ENCODE peak calls at places on chromosomes 5 and 9, in seven cellular contexts. E is pancreas; S is CD8-positive, alpha-beta T cell; T is stomach; B is colonic mucosa; M is choroid plexus epithelial cell; R is heart left ventricle. P is an unnamed sample.

GRCh38 chr9:135976531-135976930 is 15.4 kb upstream of the UBAC1 start:
- DNase-seq in E (no peak), S (no peak), T (no peak), B (no peak), M (no peak), R (no peak), P (no peak)

GRCh38 chr5:172144931-172145869 is 42.8 kb downstream of the STK10 start:
- DNase-seq in E (peak), S (no peak), T (no peak), B (no peak), M (no peak), R (no peak), P (no peak)

GRCh38 chr5:78109891-78110324 is 184.6 kb downstream of the AP3B1 start:
- DNase-seq in E (no peak), S (no peak), T (no peak), B (no peak), M (no peak), R (no peak), P (no peak)

GRCh38 chr5:134905246-134905996 is 490 bp downstream of the PCBD2 start:
- DNase-seq in E (no peak), S (peak), T (peak), B (peak), M (peak), R (no peak), P (peak)

GRCh38 chr5:177142029-177142681 is 8.6 kb downstream of the NSD1 start:
- DNase-seq in E (peak), S (no peak), T (no peak), B (no peak), M (no peak), R (no peak), P (no peak)

GRCh38 chr5:179486596-179487051 is 63.7 kb upstream of the RUFY1 start:
- DNase-seq in E (no peak), S (no peak), T (no peak), B (no peak), M (peak), R (no peak), P (no peak)

GRCh38 chr9:19649672-19650071 is 139.2 kb downstream of the SLC24A2 start:
- DNase-seq in E (no peak), S (no peak), T (no peak), B (no peak), M (no peak), R (no peak), P (no peak)

GRCh38 chr9:136044207-136044970 is 50.7 kb downstream of the NACC2 start:
- DNase-seq in E (peak), S (no peak), T (peak), B (no peak), M (no peak), R (no peak), P (no peak)

GRCh38 chr5:147446528-147446927 is 63.3 kb downstream of the DPYSL3 start:
- DNase-seq in E (no peak), S (no peak), T (no peak), B (no peak), M (no peak), R (peak), P (peak)

GRCh38 chr5:10399839-10400238 is 41.8 kb upstream of the ROPN1L start:
- DNase-seq in E (no peak), S (no peak), T (no peak), B (no peak), M (no peak), R (no peak), P (no peak)

GRCh38 chr9:133992780-133993634 is 883 bp upstream of the VAV2 start:
- DNase-seq in E (peak), S (peak), T (peak), B (peak), M (peak), R (peak), P (peak)

GRCh38 chr5:110588241-110588962 is 138.1 kb downstream of the TMEM232 start:
- DNase-seq in E (no peak), S (no peak), T (no peak), B (no peak), M (no peak), R (no peak), P (peak)

GRCh38 chr9:84121991-84122523 is 141.5 kb downstream of the RMI1 start:
- DNase-seq in E (no peak), S (no peak), T (no peak), B (no peak), M (peak), R (no peak), P (peak)

GRCh38 chr9:133874061-133874638 is 118.0 kb downstream of the VAV2 start:
- DNase-seq in E (no peak), S (no peak), T (no peak), B (no peak), M (peak), R (no peak), P (peak)

GRCh38 chr5:5598547-5599113 is 176.2 kb downstream of the ICE1 start:
- DNase-seq in E (no peak), S (no peak), T (no peak), B (no peak), M (no peak), R (no peak), P (no peak)

GRCh38 chr9:19924090-19924489 is 135.3 kb upstream of the SLC24A2 start:
- DNase-seq in E (no peak), S (no peak), T (no peak), B (no peak), M (no peak), R (no peak), P (peak)

DNA sequence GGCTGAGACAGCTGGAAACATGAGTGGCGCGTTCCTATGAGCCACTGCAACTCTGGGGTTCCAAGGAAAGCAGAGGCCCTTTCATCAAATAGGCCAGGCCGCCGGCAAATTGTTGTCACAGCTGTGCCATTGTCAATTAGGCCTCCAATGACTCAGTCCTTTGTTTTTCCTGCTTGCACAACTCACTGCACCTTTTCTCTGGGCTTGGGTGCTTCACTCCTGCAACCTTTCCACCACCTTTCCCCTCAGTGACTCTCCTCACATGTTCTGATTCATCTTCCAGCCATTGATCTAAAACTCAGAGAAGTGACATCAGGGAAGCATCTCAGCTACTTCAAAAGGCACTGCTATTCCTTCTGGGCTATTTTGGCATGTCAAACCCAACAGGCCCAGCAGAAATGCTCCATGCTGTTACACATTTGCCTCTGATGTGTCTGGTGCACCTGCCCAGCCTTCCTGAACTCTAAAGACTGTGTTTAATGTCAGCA is 653.7 kb downstream of the NR2F1-AS1 start:
- DNase-seq in E (no peak), S (no peak), T (no peak), B (no peak), M (no peak), R (no peak), P (no peak)
- H3K4me3 ChIP-seq in E (no peak), S (no peak), T (no peak), B (no peak), M (no peak), R (no peak), P (no peak)

DNA sequence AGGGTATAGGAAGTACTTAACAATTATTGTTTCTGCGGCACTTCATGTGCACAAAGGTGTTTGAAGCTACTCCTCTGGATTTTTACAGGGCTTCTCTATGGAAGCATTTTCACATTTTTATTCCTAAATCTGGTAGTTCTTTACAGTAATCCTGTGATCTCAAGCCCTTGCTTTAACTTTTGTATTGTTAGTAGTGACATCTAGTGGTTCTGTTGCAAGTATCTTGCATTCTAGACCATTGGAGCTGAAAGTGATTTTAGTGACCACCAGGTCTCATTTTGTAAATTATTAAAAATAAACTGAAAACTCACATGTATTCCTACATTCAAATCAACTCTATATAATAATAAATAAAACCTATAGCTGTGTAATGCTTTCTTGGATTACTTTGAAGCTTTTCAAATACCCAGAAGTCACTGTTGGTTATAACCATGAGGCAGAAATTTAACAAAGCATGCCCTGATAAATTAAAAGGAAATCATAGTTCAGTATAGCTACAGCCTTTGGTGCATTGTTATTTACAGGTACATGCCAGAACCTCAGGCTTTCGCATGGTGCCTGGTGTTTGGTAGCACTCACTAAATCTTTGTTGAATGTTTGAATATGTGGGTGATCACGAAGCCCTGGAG is 18.9 kb downstream of the RPS23 start:
- DNase-seq in E (no peak), S (no peak), T (no peak), B (no peak), M (peak), R (no peak), P (peak)
- TF ChIP-seq CTCF in E (no peak), S (no peak), T (no peak), B (no peak), M (peak), R (peak), P (peak)

GRCh38 chr5:14153932-14154646 is 10.9 kb downstream of the TRIO start:
- DNase-seq in E (no peak), S (no peak), T (peak), B (peak), M (peak), R (peak), P (peak)
- H3K4me3 ChIP-seq in E (no peak), S (no peak), T (no peak), B (no peak), M (peak), R (peak), P (peak)

DNA sequence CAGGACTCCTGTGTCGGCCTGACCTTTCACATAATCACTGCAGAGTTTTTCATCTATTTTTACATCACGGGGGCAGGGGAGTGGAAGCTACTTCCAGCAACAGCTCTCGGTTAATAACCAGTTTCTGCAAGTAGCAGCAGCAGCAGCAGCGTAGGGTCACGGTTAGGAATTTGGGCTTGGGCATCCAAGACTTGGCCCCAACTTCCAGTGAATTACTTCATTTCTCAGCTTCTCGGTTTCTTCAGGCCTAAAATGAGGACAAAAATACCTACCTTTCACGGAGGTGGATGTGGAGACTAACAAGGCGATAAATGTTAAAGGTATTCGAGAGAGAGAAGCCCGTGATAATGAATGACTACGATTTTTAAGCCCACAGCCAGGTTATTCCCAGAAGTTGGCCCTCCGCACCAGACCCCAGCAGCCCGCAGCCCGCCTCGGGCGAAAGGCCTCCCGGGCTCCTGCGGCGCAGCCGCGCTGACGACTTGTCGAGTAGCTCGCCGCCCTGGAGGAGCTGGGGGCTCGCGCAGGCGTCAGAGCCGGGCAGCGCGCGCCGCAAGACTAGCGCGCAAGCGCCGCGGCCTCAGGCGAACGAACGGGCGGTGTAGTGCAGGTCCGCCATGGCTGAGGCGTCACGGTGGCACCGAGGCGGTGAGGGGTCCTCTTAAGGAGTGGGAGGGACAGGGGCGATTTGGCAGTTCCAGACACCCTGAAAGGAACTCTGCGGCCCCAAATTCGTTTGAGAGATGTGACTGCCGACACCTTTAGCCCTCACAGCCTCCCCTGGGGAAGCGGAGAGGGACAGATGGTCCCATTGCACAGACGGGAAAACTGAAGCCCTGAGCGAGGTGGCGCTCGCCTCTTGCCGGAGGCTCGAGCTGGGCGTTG is at the start of gene PKD2L2:
- DNase-seq in E (peak), S (peak), T (peak), B (peak), M (peak), R (peak), P (peak)
- TF ChIP-seq CTCF in E (no peak), S (no peak), T (no peak), B (no peak), M (no peak), R (no peak), P (no peak)

GRCh38 chr5:170388818-170389217 is 349 bp downstream of the KCNMB1 start:
- DNase-seq in E (no peak), S (no peak), T (no peak), B (no peak), M (no peak), R (no peak), P (no peak)

GRCh38 chr5:170388240-170388639 is 927 bp downstream of the KCNMB1 start:
- DNase-seq in E (no peak), S (no peak), T (no peak), B (no peak), M (no peak), R (no peak), P (no peak)

GRCh38 chr5:170390472-170390871 is 1.3 kb upstream of the KCNMB1 start:
- DNase-seq in E (no peak), S (no peak), T (no peak), B (no peak), M (no peak), R (no peak), P (no peak)

GRCh38 chr5:170387775-170388174 is 1.4 kb downstream of the KCNMB1 start:
- DNase-seq in E (no peak), S (no peak), T (no peak), B (no peak), M (no peak), R (no peak), P (no peak)

DNA sequence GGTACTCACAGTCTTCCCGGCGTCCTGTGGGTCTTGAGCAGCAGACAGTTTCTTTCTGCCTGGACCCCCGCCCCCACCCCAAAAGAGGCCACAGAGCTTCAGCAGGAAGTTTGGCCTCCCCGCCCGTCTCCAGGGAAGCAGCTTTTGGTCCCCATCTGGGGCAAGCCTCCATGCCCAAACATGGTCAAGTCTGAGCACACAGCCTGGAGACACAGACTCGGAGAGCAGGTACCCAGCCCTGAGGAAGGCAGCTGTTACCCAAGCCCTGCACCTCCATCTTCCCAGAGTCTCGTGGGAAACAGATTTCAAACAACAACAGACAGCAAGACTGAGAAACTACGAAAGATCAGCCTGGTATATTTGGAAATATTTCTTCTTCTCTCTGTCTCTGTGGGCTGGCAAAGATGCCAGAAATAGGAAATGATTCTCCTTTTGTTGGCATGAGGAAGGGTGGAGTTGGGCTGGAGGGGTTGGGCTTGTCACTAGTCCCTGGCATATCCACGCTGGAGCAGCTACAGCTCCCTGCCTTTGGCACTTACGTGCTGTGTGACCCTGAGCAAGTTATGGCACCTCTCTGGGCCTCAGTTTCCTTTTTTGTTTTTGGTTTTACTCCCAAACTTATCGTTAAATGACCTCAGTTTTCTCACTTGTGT is at the start of gene KCNMB1:
- DNase-seq in E (no peak), S (no peak), T (no peak), B (no peak), M (no peak), R (peak), P (no peak)
- H3K4me3 ChIP-seq in E (no peak), S (no peak), T (peak), B (peak), M (no peak), R (peak), P (no peak)

GRCh38 chr5:81192351-81192750 is 40.8 kb upstream of the CKMT2 start:
- DNase-seq in E (no peak), S (no peak), T (no peak), B (no peak), M (no peak), R (no peak), P (no peak)
- TF ChIP-seq CTCF in E (no peak), S (no peak), T (no peak), B (no peak), M (no peak), R (no peak), P (no peak)